ENCODE peak calls at places on chromosomes 13 and 19, in seven cellular contexts. One of them, this sample, is unnamed.
A peak's percentile ranks its signal among the peaks of the same experiment; 100 is the strongest.

GRCh38 chr19:47444388-47444821 is 25.1 kb upstream of the MEIS3 start:
- DNase-seq in CD8-positive, alpha-beta T cell: peak; percentile 59
- DNase-seq in aorta: no peak
- DNase-seq in IMR-90: no peak
- DNase-seq in cardiac muscle cell: peak; percentile 68
- DNase-seq in neural progenitor cell: peak; percentile 80
- DNase-seq in mammary epithelial cell: no peak
- DNase-seq in this sample: no peak

GRCh38 chr19:49387936-49388372 is at the start of gene KASH5:
- DNase-seq in CD8-positive, alpha-beta T cell: peak; percentile 88
- DNase-seq in aorta: peak; percentile 90
- DNase-seq in IMR-90: peak; percentile 8
- DNase-seq in cardiac muscle cell: no peak
- DNase-seq in neural progenitor cell: no peak
- DNase-seq in mammary epithelial cell: no peak
- DNase-seq in this sample: peak; percentile 61

GRCh38 chr13:106143392-106143791 is 392.1 kb downstream of the EFNB2 start:
- DNase-seq in CD8-positive, alpha-beta T cell: no peak
- DNase-seq in aorta: no peak
- DNase-seq in IMR-90: peak; percentile 90
- DNase-seq in cardiac muscle cell: no peak
- DNase-seq in neural progenitor cell: no peak
- DNase-seq in mammary epithelial cell: no peak
- DNase-seq in this sample: no peak

GRCh38 chr19:46218160-46218559 is 11.4 kb upstream of the IGFL1 start:
- DNase-seq in CD8-positive, alpha-beta T cell: no peak
- DNase-seq in aorta: no peak
- DNase-seq in IMR-90: peak; percentile 6
- DNase-seq in cardiac muscle cell: peak; percentile 84
- DNase-seq in neural progenitor cell: peak; percentile 89
- DNase-seq in mammary epithelial cell: peak; percentile 59
- DNase-seq in this sample: no peak

GRCh38 chr13:39397221-39397620 is 205.8 kb downstream of the LHFPL6 start:
- DNase-seq in CD8-positive, alpha-beta T cell: no peak
- DNase-seq in aorta: no peak
- DNase-seq in IMR-90: no peak
- DNase-seq in cardiac muscle cell: no peak
- DNase-seq in neural progenitor cell: no peak
- DNase-seq in mammary epithelial cell: no peak
- DNase-seq in this sample: no peak

GRCh38 chr13:55792544-55793178 is 1348.1 kb upstream of the PRR20A start:
- DNase-seq in CD8-positive, alpha-beta T cell: no peak
- DNase-seq in aorta: no peak
- DNase-seq in IMR-90: no peak
- DNase-seq in cardiac muscle cell: no peak
- DNase-seq in neural progenitor cell: no peak
- DNase-seq in mammary epithelial cell: no peak
- DNase-seq in this sample: no peak

GRCh38 chr13:40564342-40564997 is 102.0 kb downstream of the FOXO1 start:
- DNase-seq in CD8-positive, alpha-beta T cell: no peak
- DNase-seq in aorta: no peak
- DNase-seq in IMR-90: no peak
- DNase-seq in cardiac muscle cell: no peak
- DNase-seq in neural progenitor cell: no peak
- DNase-seq in mammary epithelial cell: no peak
- DNase-seq in this sample: no peak

GRCh38 chr13:112752711-112753541 is 63.1 kb downstream of the ATP11A start:
- DNase-seq in CD8-positive, alpha-beta T cell: peak; percentile 58
- DNase-seq in aorta: no peak
- DNase-seq in IMR-90: no peak
- DNase-seq in cardiac muscle cell: no peak
- DNase-seq in neural progenitor cell: no peak
- DNase-seq in mammary epithelial cell: peak; percentile 48
- DNase-seq in this sample: no peak

GRCh38 chr19:19297759-19298158 is 22.6 kb downstream of the SUGP1 start:
- DNase-seq in CD8-positive, alpha-beta T cell: no peak
- DNase-seq in aorta: no peak
- DNase-seq in IMR-90: no peak
- DNase-seq in cardiac muscle cell: no peak
- DNase-seq in neural progenitor cell: no peak
- DNase-seq in mammary epithelial cell: no peak
- DNase-seq in this sample: no peak

GRCh38 chr13:112119192-112120030 is 52.5 kb downstream of the SOX1 start:
- DNase-seq in CD8-positive, alpha-beta T cell: peak; percentile 44
- DNase-seq in aorta: no peak
- DNase-seq in IMR-90: no peak
- DNase-seq in cardiac muscle cell: no peak
- DNase-seq in neural progenitor cell: no peak
- DNase-seq in mammary epithelial cell: no peak
- DNase-seq in this sample: no peak

GRCh38 chr19:6098574-6098973 is 11.7 kb downstream of the RFX2 start:
- DNase-seq in CD8-positive, alpha-beta T cell: no peak
- DNase-seq in aorta: no peak
- DNase-seq in IMR-90: no peak
- DNase-seq in cardiac muscle cell: no peak
- DNase-seq in neural progenitor cell: no peak
- DNase-seq in mammary epithelial cell: no peak
- DNase-seq in this sample: no peak

GRCh38 chr19:28313633-28314032 is 899.3 kb downstream of the UQCRFS1 start:
- DNase-seq in CD8-positive, alpha-beta T cell: no peak
- DNase-seq in aorta: no peak
- DNase-seq in IMR-90: peak; percentile 17
- DNase-seq in cardiac muscle cell: no peak
- DNase-seq in neural progenitor cell: no peak
- DNase-seq in mammary epithelial cell: peak; percentile 48
- DNase-seq in this sample: no peak

GRCh38 chr19:51366999-51367564 is 894 bp upstream of the ETFB start:
- DNase-seq in CD8-positive, alpha-beta T cell: no peak
- DNase-seq in aorta: peak; percentile 74
- DNase-seq in IMR-90: no peak
- DNase-seq in cardiac muscle cell: peak; percentile 30
- DNase-seq in neural progenitor cell: no peak
- DNase-seq in mammary epithelial cell: no peak
- DNase-seq in this sample: peak; percentile 16

GRCh38 chr13:76813874-76814273 is 72.3 kb downstream of the KCTD12 start:
- DNase-seq in CD8-positive, alpha-beta T cell: no peak
- DNase-seq in aorta: no peak
- DNase-seq in IMR-90: no peak
- DNase-seq in cardiac muscle cell: no peak
- DNase-seq in neural progenitor cell: no peak
- DNase-seq in mammary epithelial cell: no peak
- DNase-seq in this sample: no peak

GRCh38 chr13:40496035-40496810 is 170.2 kb downstream of the FOXO1 start:
- DNase-seq in CD8-positive, alpha-beta T cell: no peak
- DNase-seq in aorta: no peak
- DNase-seq in IMR-90: no peak
- DNase-seq in cardiac muscle cell: no peak
- DNase-seq in neural progenitor cell: no peak
- DNase-seq in mammary epithelial cell: no peak
- DNase-seq in this sample: no peak

GRCh38 chr19:31438401-31439269 is 89.4 kb upstream of the TSHZ3 start:
- DNase-seq in CD8-positive, alpha-beta T cell: no peak
- DNase-seq in aorta: no peak
- DNase-seq in IMR-90: no peak
- DNase-seq in cardiac muscle cell: no peak
- DNase-seq in neural progenitor cell: no peak
- DNase-seq in mammary epithelial cell: peak; percentile 70
- DNase-seq in this sample: no peak

GRCh38 chr13:113348591-113348990 is 15.3 kb downstream of the GRTP1 start:
- DNase-seq in CD8-positive, alpha-beta T cell: no peak
- DNase-seq in aorta: peak; percentile 15
- DNase-seq in IMR-90: no peak
- DNase-seq in cardiac muscle cell: no peak
- DNase-seq in neural progenitor cell: no peak
- DNase-seq in mammary epithelial cell: no peak
- DNase-seq in this sample: no peak

GRCh38 chr13:42181381-42181953 is 90.5 kb upstream of the AKAP11 start:
- DNase-seq in CD8-positive, alpha-beta T cell: no peak
- DNase-seq in aorta: no peak
- DNase-seq in IMR-90: no peak
- DNase-seq in cardiac muscle cell: peak; percentile 1
- DNase-seq in neural progenitor cell: no peak
- DNase-seq in mammary epithelial cell: no peak
- DNase-seq in this sample: no peak

GRCh38 chr13:51175001-51175400 is 47.2 kb upstream of the FAM124A start:
- DNase-seq in CD8-positive, alpha-beta T cell: no peak
- DNase-seq in aorta: no peak
- DNase-seq in IMR-90: no peak
- DNase-seq in cardiac muscle cell: no peak
- DNase-seq in neural progenitor cell: no peak
- DNase-seq in mammary epithelial cell: no peak
- DNase-seq in this sample: no peak

GRCh38 chr19:56139847-56140582 is 1.1 kb upstream of the ZNF444 start:
- DNase-seq in CD8-positive, alpha-beta T cell: no peak
- DNase-seq in aorta: no peak
- DNase-seq in IMR-90: no peak
- DNase-seq in cardiac muscle cell: no peak
- DNase-seq in neural progenitor cell: no peak
- DNase-seq in mammary epithelial cell: peak; percentile 16
- DNase-seq in this sample: no peak

GRCh38 chr13:59771272-59771671 is 392.5 kb downstream of the DIAPH3 start:
- DNase-seq in CD8-positive, alpha-beta T cell: no peak
- DNase-seq in aorta: no peak
- DNase-seq in IMR-90: peak; percentile 59
- DNase-seq in cardiac muscle cell: peak; percentile 38
- DNase-seq in neural progenitor cell: peak; percentile 20
- DNase-seq in mammary epithelial cell: no peak
- DNase-seq in this sample: no peak

GRCh38 chr13:112994781-112995355 is 25.9 kb downstream of the MCF2L start:
- DNase-seq in CD8-positive, alpha-beta T cell: no peak
- DNase-seq in aorta: no peak
- DNase-seq in IMR-90: no peak
- DNase-seq in cardiac muscle cell: no peak
- DNase-seq in neural progenitor cell: no peak
- DNase-seq in mammary epithelial cell: no peak
- DNase-seq in this sample: no peak

GRCh38 chr19:41367848-41368301 is 3.9 kb upstream of the B9D2 start:
- DNase-seq in CD8-positive, alpha-beta T cell: no peak
- DNase-seq in aorta: no peak
- DNase-seq in IMR-90: peak; percentile 96
- DNase-seq in cardiac muscle cell: no peak
- DNase-seq in neural progenitor cell: no peak
- DNase-seq in mammary epithelial cell: peak; percentile 91
- DNase-seq in this sample: no peak

GRCh38 chr13:104567114-104567513 is 1500.9 kb upstream of the SLC10A2 start:
- DNase-seq in CD8-positive, alpha-beta T cell: no peak
- DNase-seq in aorta: no peak
- DNase-seq in IMR-90: no peak
- DNase-seq in cardiac muscle cell: no peak
- DNase-seq in neural progenitor cell: no peak
- DNase-seq in mammary epithelial cell: no peak
- DNase-seq in this sample: no peak

GRCh38 chr19:34217952-34218817 is 36.2 kb upstream of the GARRE1 start:
- DNase-seq in CD8-positive, alpha-beta T cell: peak; percentile 77
- DNase-seq in aorta: no peak
- DNase-seq in IMR-90: peak; percentile 98
- DNase-seq in cardiac muscle cell: no peak
- DNase-seq in neural progenitor cell: no peak
- DNase-seq in mammary epithelial cell: peak; percentile 89
- DNase-seq in this sample: peak; percentile 52

GRCh38 chr13:98508280-98509074 is 68.4 kb downstream of the STK24 start:
- DNase-seq in CD8-positive, alpha-beta T cell: no peak
- DNase-seq in aorta: no peak
- DNase-seq in IMR-90: peak; percentile 79
- DNase-seq in cardiac muscle cell: no peak
- DNase-seq in neural progenitor cell: no peak
- DNase-seq in mammary epithelial cell: peak; percentile 60
- DNase-seq in this sample: no peak

GRCh38 chr13:61414686-61415664 is 674 bp downstream of the PCDH20 start:
- DNase-seq in CD8-positive, alpha-beta T cell: no peak
- DNase-seq in aorta: peak; percentile 50
- DNase-seq in IMR-90: no peak
- DNase-seq in cardiac muscle cell: peak; percentile 90
- DNase-seq in neural progenitor cell: peak; percentile 91
- DNase-seq in mammary epithelial cell: peak; percentile 6
- DNase-seq in this sample: no peak

GRCh38 chr19:30316560-30317106 is 55.6 kb upstream of the ZNF536 start:
- DNase-seq in CD8-positive, alpha-beta T cell: no peak
- DNase-seq in aorta: no peak
- DNase-seq in IMR-90: no peak
- DNase-seq in cardiac muscle cell: no peak
- DNase-seq in neural progenitor cell: no peak
- DNase-seq in mammary epithelial cell: no peak
- DNase-seq in this sample: no peak

GRCh38 chr19:18339703-18340102 is 695 bp upstream of the PGPEP1 start:
- DNase-seq in CD8-positive, alpha-beta T cell: no peak
- DNase-seq in aorta: no peak
- DNase-seq in IMR-90: peak; percentile 25
- DNase-seq in cardiac muscle cell: no peak
- DNase-seq in neural progenitor cell: peak; percentile 29
- DNase-seq in mammary epithelial cell: no peak
- DNase-seq in this sample: no peak

GRCh38 chr13:28655566-28655965 is 3.4 kb upstream of the POMP start:
- DNase-seq in CD8-positive, alpha-beta T cell: no peak
- DNase-seq in aorta: no peak
- DNase-seq in IMR-90: peak; percentile 80
- DNase-seq in cardiac muscle cell: no peak
- DNase-seq in neural progenitor cell: no peak
- DNase-seq in mammary epithelial cell: peak; percentile 46
- DNase-seq in this sample: no peak
- H3K36me3 ChIP-seq in CD8-positive, alpha-beta T cell: no peaks in the 10 kb centered on the region
- H3K36me3 ChIP-seq in aorta: no peaks in the 10 kb centered on the region
- H3K36me3 ChIP-seq in IMR-90: no peaks in the 10 kb centered on the region
- H3K36me3 ChIP-seq in cardiac muscle cell: no peaks in the 10 kb centered on the region
- H3K36me3 ChIP-seq in neural progenitor cell: no peaks in the 10 kb centered on the region
- H3K36me3 ChIP-seq in mammary epithelial cell: peaks cover 2% of the 10 kb centered on the region
- H3K36me3 ChIP-seq in this sample: no peaks in the 10 kb centered on the region

GRCh38 chr19:1425902-1426301 is 12.3 kb upstream of the RPS15 start:
- DNase-seq in CD8-positive, alpha-beta T cell: no peak
- DNase-seq in aorta: no peak
- DNase-seq in IMR-90: no peak
- DNase-seq in cardiac muscle cell: no peak
- DNase-seq in neural progenitor cell: no peak
- DNase-seq in mammary epithelial cell: no peak
- DNase-seq in this sample: no peak
- H3K27ac ChIP-seq in CD8-positive, alpha-beta T cell: no peak overlapping the region
- H3K27ac ChIP-seq in aorta: no peak overlapping the region
- H3K27ac ChIP-seq in IMR-90: no peak overlapping the region
- H3K27ac ChIP-seq in cardiac muscle cell: no peak overlapping the region
- H3K27ac ChIP-seq in neural progenitor cell: no peak overlapping the region
- H3K27ac ChIP-seq in mammary epithelial cell: no peak overlapping the region
- H3K27ac ChIP-seq in this sample: no peak overlapping the region

DNA sequence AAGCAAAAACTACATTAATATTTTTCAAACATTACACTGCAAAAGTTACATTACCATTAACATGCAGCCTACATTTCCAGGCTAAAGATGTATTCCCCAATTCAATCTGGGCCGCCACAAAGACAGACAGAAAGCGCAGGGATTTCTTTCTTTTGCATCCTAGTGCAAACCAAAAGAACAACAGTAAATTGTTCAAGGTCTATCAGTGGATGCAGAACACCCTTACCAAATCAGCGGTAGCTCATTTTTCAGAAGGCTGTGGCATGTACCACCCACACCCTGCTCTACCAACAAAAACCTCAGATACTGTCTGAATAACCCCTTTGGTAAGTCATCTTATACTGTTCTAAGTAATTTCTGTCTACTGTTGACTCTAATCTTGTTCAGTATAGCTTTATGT is 3.6 kb downstream of the TPT1 start:
- DNase-seq in CD8-positive, alpha-beta T cell: no peak
- DNase-seq in aorta: no peak
- DNase-seq in IMR-90: no peak
- DNase-seq in cardiac muscle cell: no peak
- DNase-seq in neural progenitor cell: no peak
- DNase-seq in mammary epithelial cell: no peak
- DNase-seq in this sample: no peak
- H3K4me1 ChIP-seq in CD8-positive, alpha-beta T cell: peaks cover 73% of the 10 kb centered on the region
- H3K4me1 ChIP-seq in aorta: peaks cover 20% of the 10 kb centered on the region
- H3K4me1 ChIP-seq in IMR-90: peaks cover 6% of the 10 kb centered on the region
- H3K4me1 ChIP-seq in cardiac muscle cell: peaks cover 16% of the 10 kb centered on the region
- H3K4me1 ChIP-seq in neural progenitor cell: peaks cover 18% of the 10 kb centered on the region
- H3K4me1 ChIP-seq in mammary epithelial cell: peaks cover 72% of the 10 kb centered on the region
- H3K4me1 ChIP-seq in this sample: peaks cover 61% of the 10 kb centered on the region

GRCh38 chr13:48078251-48078656 is 16.6 kb downstream of the MED4 start:
- DNase-seq in CD8-positive, alpha-beta T cell: no peak
- DNase-seq in aorta: no peak
- DNase-seq in IMR-90: no peak
- DNase-seq in cardiac muscle cell: no peak
- DNase-seq in neural progenitor cell: no peak
- DNase-seq in mammary epithelial cell: peak; percentile 39
- DNase-seq in this sample: no peak
- H3K36me3 ChIP-seq in CD8-positive, alpha-beta T cell: peaks cover 50% of the 10 kb centered on the region
- H3K36me3 ChIP-seq in aorta: peaks cover 10% of the 10 kb centered on the region
- H3K36me3 ChIP-seq in IMR-90: peaks cover 44% of the 10 kb centered on the region
- H3K36me3 ChIP-seq in cardiac muscle cell: peaks cover 72% of the 10 kb centered on the region
- H3K36me3 ChIP-seq in neural progenitor cell: peaks cover 55% of the 10 kb centered on the region
- H3K36me3 ChIP-seq in mammary epithelial cell: peaks cover 35% of the 10 kb centered on the region
- H3K36me3 ChIP-seq in this sample: peaks cover 72% of the 10 kb centered on the region